ENCODE peak calls at places on chromosomes 16 and 17, in seven cellular contexts. Z, L, J, R, X, S and Y are unnamed samples. For H3K9me3, the result is how much of the 10 kb centered on the place peaks cover.

GRCh38 chr17:78708510-78708973 is 73.5 kb downstream of the CYTH1 start:
- DNase-seq in Z (peak), L (peak), J (peak), R (peak), X (peak), S (peak), Y (peak)

GRCh38 chr17:56868716-56869115 is 34.8 kb downstream of the DGKE start:
- DNase-seq in Z (no peak), L (no peak), J (no peak), R (no peak), X (no peak), S (no peak), Y (no peak)

GRCh38 chr17:42189651-42189965 is 4.4 kb upstream of the HCRT start:
- DNase-seq in Z (no peak), L (no peak), J (no peak), R (no peak), X (no peak), S (no peak), Y (no peak)

GRCh38 chr16:84356591-84357116 is 11.7 kb upstream of the ATP2C2 start:
- DNase-seq in Z (peak), L (no peak), J (no peak), R (peak), X (no peak), S (no peak), Y (no peak)

GRCh38 chr17:41448506-41448905 is 7.7 kb upstream of the KRT38 start:
- DNase-seq in Z (no peak), L (no peak), J (no peak), R (no peak), X (no peak), S (no peak), Y (no peak)

GRCh38 chr17:62657664-62658063 is 30.2 kb downstream of the MRC2 start:
- DNase-seq in Z (no peak), L (no peak), J (peak), R (no peak), X (no peak), S (no peak), Y (no peak)

GRCh38 chr17:19672009-19672837 is 23.7 kb downstream of the ALDH3A2 start:
- DNase-seq in Z (peak), L (peak), J (no peak), R (peak), X (peak), S (peak), Y (no peak)

GRCh38 chr16:87821346-87822001 is 47.8 kb downstream of the SLC7A5 start:
- DNase-seq in Z (no peak), L (no peak), J (no peak), R (no peak), X (no peak), S (no peak), Y (no peak)

GRCh38 chr17:38326996-38327792 is 16.6 kb downstream of the GPR179 start:
- DNase-seq in Z (no peak), L (no peak), J (no peak), R (no peak), X (no peak), S (peak), Y (no peak)

GRCh38 chr16:69709456-69710084 is 16.8 kb downstream of the NQO1 start:
- DNase-seq in Z (no peak), L (peak), J (peak), R (no peak), X (no peak), S (no peak), Y (no peak)

GRCh38 chr16:57470683-57471082 is 8.2 kb downstream of the POLR2C start:
- DNase-seq in Z (peak), L (peak), J (no peak), R (peak), X (no peak), S (peak), Y (peak)

GRCh38 chr17:62696726-62697490 is 69.4 kb downstream of the MRC2 start:
- DNase-seq in Z (no peak), L (no peak), J (peak), R (no peak), X (no peak), S (peak), Y (no peak)

GRCh38 chr17:36931697-36932382 is 5.4 kb upstream of the LHX1 start:
- DNase-seq in Z (no peak), L (peak), J (no peak), R (no peak), X (no peak), S (no peak), Y (no peak)

GRCh38 chr17:8287651-8288335 is 677 bp upstream of the RANGRF start:
- DNase-seq in Z (peak), L (no peak), J (no peak), R (peak), X (peak), S (no peak), Y (no peak)

DNA sequence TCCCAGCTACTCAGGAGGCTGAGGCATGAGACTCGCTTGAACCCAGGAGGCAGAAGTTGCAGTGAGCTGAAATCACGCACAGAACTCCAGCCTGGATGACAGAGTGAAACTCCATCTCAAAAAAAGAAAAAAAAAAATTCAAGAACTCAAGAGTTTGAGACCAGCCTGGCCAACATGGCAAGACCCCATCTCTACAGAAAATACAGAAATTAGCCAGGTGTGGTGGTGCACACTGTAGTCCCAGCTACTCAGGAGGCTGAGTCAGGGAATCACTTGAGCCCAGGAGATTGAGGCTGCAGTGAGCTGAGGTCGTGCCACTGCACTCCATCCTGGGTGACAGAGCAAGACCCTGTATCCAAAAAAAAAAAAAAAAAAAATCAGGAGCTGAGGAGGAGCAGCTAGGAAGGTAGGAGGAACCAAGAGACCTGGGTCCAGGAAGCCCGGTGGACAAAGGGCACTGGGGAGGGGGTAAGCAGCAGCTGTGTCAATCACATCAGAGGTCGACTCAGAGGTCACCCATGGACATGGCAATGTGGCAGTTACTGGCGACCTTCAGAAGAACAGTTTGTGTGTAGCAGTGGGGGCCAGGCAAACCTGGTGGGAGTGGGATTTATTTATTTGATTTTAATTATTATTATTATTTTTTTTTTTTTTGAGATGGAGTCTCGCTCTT is 11.1 kb upstream of the PRM1 start:
- DNase-seq in Z (no peak), L (no peak), J (no peak), R (no peak), X (no peak), S (no peak), Y (no peak)
- H3K27ac ChIP-seq in Z (no peak), L (no peak), J (no peak), R (no peak), X (no peak), S (no peak), Y (no peak)

GRCh38 chr16:81349608-81350305 is 35.0 kb downstream of the GAN start:
- DNase-seq in Z (no peak), L (no peak), J (no peak), R (no peak), X (no peak), S (no peak), Y (no peak)

GRCh38 chr16:81353895-81354294 is 39.1 kb downstream of the GAN start:
- DNase-seq in Z (no peak), L (no peak), J (no peak), R (no peak), X (no peak), S (no peak), Y (no peak)

GRCh38 chr16:81347425-81347824 is 32.7 kb downstream of the GAN start:
- DNase-seq in Z (no peak), L (no peak), J (no peak), R (no peak), X (no peak), S (no peak), Y (no peak)

GRCh38 chr16:81350306-81350615 is 35.5 kb downstream of the GAN start:
- DNase-seq in Z (no peak), L (peak), J (no peak), R (no peak), X (no peak), S (no peak), Y (no peak)
- TF ChIP-seq CTCF in Z (no peak), L (no peak), J (no peak), R (no peak), X (no peak), S (no peak), Y (no peak)

GRCh38 chr17:82950525-82951102 is 110.8 kb upstream of the ZNF750 start:
- DNase-seq in Z (no peak), L (no peak), J (peak), R (no peak), X (no peak), S (no peak), Y (peak)
- H3K9me3 ChIP-seq in Z (under half), L (under half), J (under half), R (under half), X (under half), S (under half), Y (under half)

GRCh38 chr17:67853703-67854102 is 28.4 kb downstream of the BPTF start:
- DNase-seq in Z (no peak), L (no peak), J (no peak), R (no peak), X (no peak), S (no peak), Y (no peak)

GRCh38 chr17:67854378-67854777 is 29.1 kb downstream of the BPTF start:
- DNase-seq in Z (no peak), L (no peak), J (no peak), R (no peak), X (no peak), S (no peak), Y (no peak)

GRCh38 chr17:67850991-67851631 is 25.8 kb downstream of the BPTF start:
- DNase-seq in Z (no peak), L (no peak), J (no peak), R (no peak), X (no peak), S (no peak), Y (no peak)

DNA sequence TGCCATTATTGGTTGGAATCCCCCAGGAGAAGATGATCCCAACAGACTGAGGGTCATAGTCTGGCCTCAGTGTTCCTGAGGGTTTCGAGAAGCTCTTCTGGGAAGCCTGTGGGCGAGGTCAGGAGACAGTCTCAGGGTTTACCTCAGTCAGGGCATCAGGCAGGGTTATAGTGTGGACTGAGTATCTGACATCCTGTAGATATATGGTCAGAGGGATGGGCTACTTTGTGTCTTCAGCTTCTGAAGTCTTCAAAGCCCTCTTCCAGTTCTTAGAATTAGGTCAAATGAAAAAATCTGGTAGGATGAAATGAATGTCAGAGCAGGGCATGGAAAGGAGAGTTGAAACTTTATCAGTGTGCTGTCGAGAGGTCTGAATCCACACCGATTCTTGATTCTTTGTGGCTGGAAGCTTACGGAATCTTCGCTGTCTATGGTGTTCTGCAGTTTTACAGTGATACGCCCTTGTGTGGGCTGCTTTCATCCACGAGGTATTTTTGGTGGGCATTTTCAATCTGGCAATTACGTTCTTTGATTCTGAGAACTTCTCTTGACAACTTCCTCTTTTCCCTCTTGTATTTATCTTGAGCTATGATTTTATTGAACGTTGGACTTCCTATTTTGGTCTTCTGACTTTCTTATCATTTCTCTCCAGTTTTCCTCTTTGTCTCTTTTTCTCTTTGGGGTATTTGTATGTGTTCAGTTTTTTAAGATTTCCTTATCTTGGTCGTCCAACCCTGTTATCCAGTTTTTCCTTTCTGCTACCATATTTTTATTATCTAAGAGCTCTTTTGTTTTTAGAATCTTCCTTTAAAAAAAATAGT is 30.4 kb downstream of the BPTF start:
- DNase-seq in Z (no peak), L (no peak), J (no peak), R (no peak), X (no peak), S (no peak), Y (no peak)
- H3K27ac ChIP-seq in Z (no peak), L (no peak), J (no peak), R (no peak), X (no peak), S (no peak), Y (peak)

DNA sequence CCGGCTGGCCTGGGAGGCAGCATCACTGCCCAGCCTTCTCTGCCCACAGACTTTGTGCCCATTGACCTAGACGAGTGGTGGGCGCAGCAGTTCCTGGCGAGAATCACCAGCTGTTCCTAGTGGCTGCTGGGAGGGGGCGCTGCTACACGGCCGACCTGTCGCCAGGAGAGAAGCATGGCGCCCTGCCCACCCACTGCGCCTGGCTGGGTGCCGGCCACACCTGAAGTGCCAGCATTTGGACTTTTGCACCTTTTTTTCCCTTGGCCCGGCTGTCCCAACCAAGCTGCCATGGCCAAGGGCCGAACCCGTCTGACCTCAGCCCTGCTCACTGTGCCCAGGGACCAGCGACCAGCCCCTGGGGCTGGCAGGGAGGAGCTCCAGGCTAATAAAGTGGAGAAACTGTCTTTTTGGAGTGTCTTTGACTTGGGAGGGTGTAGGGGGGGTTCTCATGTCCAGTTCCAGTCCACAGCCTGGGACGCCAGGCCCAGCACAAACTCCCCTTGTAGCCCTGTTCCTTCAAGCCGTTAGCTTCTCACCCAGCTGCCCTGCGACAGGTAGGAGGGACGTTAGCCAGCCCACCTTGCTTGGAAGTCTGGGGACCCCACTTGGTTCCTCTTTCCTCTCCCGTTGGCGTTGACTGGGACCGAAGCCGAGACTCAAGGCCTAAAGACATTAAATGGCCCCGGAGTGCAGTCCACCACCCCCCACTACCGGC is 937 bp upstream of the WDR90 start:
- DNase-seq in Z (peak), L (no peak), J (no peak), R (peak), X (peak), S (no peak), Y (no peak)
- TF ChIP-seq CTCF in Z (no peak), L (peak), J (no peak), R (peak), X (peak), S (peak), Y (peak)

GRCh38 chr16:35692824-35693223 is 2233.4 kb downstream of the TP53TG3F start:
- DNase-seq in Z (no peak), L (no peak), J (no peak), R (no peak), X (no peak), S (no peak), Y (no peak)
- H3K9me3 ChIP-seq in Z (under half), L (under half), J (under half), R (under half), X (under half), S (half or more), Y (under half)